ENCODE peak calls at places on chromosomes 2 and 18, in seven cellular contexts. A is HAP-1, V is bronchial epithelial cell, U is colonic mucosa, X is body of pancreas, C is tibial artery, Y is mucosa of descending colon. T is an unnamed sample. For H3K36me3, the result is how much of the 10 kb centered on the place peaks cover.

GRCh38 chr2:112621792-112622527 is 23.8 kb upstream of the SLC20A1 start:
- DNase-seq in V (peak), X (no peak), Y (no peak), U (no peak), C (peak), A (no peak), T (no peak)

GRCh38 chr18:3199942-3200645 is 19.7 kb downstream of the MYOM1 start:
- DNase-seq in U (no peak), A (no peak), Y (no peak), C (no peak), V (no peak), X (no peak), T (no peak)

GRCh38 chr2:161796192-161796591 is 172.0 kb downstream of the SLC4A10 start:
- DNase-seq in U (no peak), Y (peak), C (no peak), X (peak), V (peak), A (no peak), T (no peak)

GRCh38 chr2:1675633-1676032 is 68.7 kb downstream of the PXDN start:
- DNase-seq in X (no peak), V (peak), A (no peak), C (peak), Y (no peak), U (no peak), T (no peak)

GRCh38 chr2:168336786-168337388 is 89.5 kb upstream of the STK39 start:
- DNase-seq in A (peak), V (peak), C (no peak), U (peak), X (peak), Y (peak), T (no peak)

GRCh38 chr2:220504890-220505564 is 877.6 kb downstream of the SLC4A3 start:
- DNase-seq in X (no peak), Y (peak), C (no peak), A (no peak), U (peak), V (peak), T (no peak)

GRCh38 chr2:230557056-230557455 is 141.1 kb downstream of the SP100 start:
- DNase-seq in X (no peak), A (no peak), V (peak), Y (no peak), U (no peak), C (no peak), T (no peak)

GRCh38 chr2:1972428-1972827 is 228.1 kb upstream of the PXDN start:
- DNase-seq in C (no peak), V (peak), U (no peak), A (no peak), Y (no peak), X (peak), T (no peak)

GRCh38 chr2:231452799-231453508 is 11.3 kb downstream of the NCL start:
- DNase-seq in V (no peak), Y (no peak), X (peak), U (no peak), A (no peak), C (peak), T (no peak)

GRCh38 chr2:124547700-124548099 is 522.6 kb downstream of the CNTNAP5 start:
- DNase-seq in X (no peak), C (no peak), V (no peak), Y (no peak), A (no peak), U (no peak), T (no peak)

GRCh38 chr2:200705305-200705985 is 106.3 kb upstream of the BZW1 start:
- DNase-seq in U (no peak), A (no peak), X (no peak), C (no peak), V (no peak), Y (no peak), T (no peak)

DNA sequence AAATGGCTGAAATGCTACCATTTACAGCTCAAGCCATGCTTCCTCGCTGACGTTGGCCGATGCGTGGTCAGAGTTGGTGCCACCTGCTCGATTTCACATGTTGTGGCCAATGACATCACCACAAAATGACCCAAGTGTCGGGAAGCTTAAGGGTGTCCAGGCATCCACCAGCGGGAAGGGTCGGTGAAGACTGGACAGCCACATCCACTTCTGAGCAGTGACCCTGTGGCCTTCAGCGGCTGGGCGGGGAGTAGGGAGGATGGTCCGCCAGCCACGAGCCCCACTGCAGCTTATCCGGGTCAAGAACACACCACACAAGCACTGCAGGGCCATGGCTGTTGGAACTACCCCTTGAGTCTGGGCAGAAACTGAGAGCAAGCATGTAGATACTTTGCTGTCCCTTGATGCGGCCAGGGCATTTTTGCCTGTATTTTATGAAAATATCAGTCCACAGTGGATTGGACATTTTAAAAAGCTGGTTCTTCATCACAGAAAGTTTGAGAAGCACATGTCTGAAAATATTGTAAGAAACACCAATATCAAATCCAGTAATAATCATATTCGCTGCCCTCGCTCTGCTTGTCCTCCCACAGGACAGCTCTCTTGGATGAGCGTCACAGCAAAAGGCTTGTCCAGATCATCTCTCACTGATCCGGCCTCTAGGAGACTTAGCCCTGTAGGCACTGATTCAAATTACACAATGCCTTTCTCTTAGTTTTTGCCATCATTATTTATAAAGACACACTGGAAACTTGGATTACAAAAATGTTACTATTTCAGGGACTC is 174.0 kb downstream of the TWIST2 start:
- DNase-seq in Y (no peak), C (peak), V (no peak), U (no peak), A (no peak), X (no peak), T (peak)
- H3K36me3 ChIP-seq in Y (under half), C (under half), V (under half), U (under half), A (under half), X (under half), T (under half)

DNA sequence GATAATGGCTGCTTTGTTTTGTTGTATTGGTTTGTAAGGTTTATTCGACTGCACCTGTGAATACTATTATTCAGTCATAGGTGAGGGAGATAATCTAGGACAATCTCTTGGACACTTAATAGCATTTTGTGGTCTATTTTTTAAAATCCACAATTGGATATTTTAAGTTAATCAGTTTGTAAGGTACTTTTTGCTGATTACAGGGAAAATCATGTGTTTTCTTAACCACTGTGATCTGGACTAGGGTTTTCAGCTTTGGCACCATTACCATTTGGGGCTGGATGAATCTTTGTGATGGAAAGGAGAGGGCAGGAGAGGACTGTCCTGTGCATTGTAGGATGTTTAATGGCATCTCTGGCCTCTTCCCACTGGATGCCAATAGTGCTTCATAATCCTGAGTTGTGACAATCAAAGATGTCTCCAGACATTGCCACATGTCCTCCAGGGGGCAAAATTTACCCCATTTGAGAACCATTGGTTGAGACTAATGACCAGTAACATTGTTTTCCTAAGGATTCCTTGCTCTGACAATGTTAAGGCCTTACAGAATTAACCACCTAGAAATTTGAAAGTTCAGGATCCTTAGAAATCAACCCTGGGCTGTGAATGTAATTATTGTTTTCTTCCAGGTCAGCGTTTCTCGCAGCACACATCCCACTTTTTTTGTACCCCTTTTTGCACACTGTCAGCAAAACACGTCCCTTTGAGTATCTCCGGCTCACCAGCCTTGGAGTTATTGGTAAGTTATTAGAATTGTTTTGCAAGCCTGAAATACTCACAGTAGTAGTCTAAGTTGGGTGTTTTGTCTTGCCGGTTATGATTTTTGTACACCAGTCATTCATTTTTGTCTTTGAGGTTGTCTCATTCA is 15.6 kb downstream of the CNOT9 start:
- DNase-seq in U (no peak), V (no peak), A (no peak), C (no peak), Y (no peak), X (no peak), T (no peak)
- H3K36me3 ChIP-seq in U (under half), V (under half), A (half or more), C (half or more), Y (under half), X (under half), T (under half)

GRCh38 chr2:85307527-85307897 is 20.3 kb downstream of the TGOLN2 start:
- DNase-seq in C (no peak), X (no peak), Y (peak), V (no peak), A (no peak), U (peak), T (no peak)

GRCh38 chr2:85308201-85308600 is 19.6 kb downstream of the TGOLN2 start:
- DNase-seq in V (no peak), Y (no peak), C (no peak), A (no peak), U (no peak), X (no peak), T (no peak)

GRCh38 chr2:85302106-85302505 is 25.7 kb downstream of the TGOLN2 start:
- DNase-seq in C (no peak), X (no peak), U (no peak), A (no peak), Y (no peak), V (no peak), T (no peak)

GRCh38 chr2:85308951-85309555 is 18.7 kb downstream of the TGOLN2 start:
- DNase-seq in U (peak), C (peak), Y (peak), A (no peak), V (no peak), X (peak), T (peak)

GRCh38 chr2:85303780-85304531 is 23.8 kb downstream of the TGOLN2 start:
- DNase-seq in V (no peak), A (no peak), C (peak), Y (no peak), U (no peak), X (no peak), T (no peak)
- H3K36me3 ChIP-seq in V (under half), A (under half), C (half or more), Y (under half), U (under half), X (under half), T (under half)

DNA sequence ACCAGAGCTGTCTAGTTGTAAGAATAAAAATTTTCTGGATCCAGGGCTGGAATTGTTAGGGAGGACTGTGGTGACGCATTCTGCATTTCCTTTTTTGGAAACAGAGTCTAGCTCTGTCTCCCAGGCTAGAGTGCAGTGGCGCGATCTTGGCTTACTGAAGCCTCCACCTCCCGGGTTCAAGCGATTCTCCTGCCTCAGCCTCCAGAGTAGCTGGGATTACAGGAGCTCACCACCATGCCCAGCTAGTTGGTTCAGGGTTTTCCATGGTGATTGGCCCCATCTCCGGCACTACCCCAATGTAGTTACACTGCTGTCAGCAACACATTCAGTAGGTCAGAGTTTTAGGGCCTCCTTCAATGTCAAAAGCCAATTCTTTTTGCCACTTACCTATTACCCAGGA is 58.6 kb upstream of the RNF152 start:
- DNase-seq in C (no peak), A (no peak), U (no peak), Y (no peak), V (no peak), X (no peak), T (no peak)
- H3K36me3 ChIP-seq in C (under half), A (under half), U (under half), Y (under half), V (under half), X (under half), T (under half)

GRCh38 chr2:216436369-216436768 is 24.1 kb downstream of the SMARCAL1 start:
- DNase-seq in Y (no peak), U (no peak), A (no peak), V (no peak), X (no peak), C (no peak), T (no peak)
- H3K36me3 ChIP-seq in Y (under half), U (under half), A (under half), V (under half), X (under half), C (half or more), T (under half)

GRCh38 chr18:59357928-59358327 is 1.1 kb downstream of the LMAN1 start:
- DNase-seq in A (no peak), Y (peak), U (no peak), C (no peak), V (peak), X (peak), T (no peak)
- H3K36me3 ChIP-seq in A (under half), Y (under half), U (under half), C (under half), V (under half), X (under half), T (under half)

GRCh38 chr2:23692263-23692662 is 234.7 kb downstream of the ATAD2B start:
- DNase-seq in C (no peak), U (no peak), V (no peak), X (no peak), A (no peak), Y (no peak), T (no peak)

GRCh38 chr2:23692901-23693605 is 233.9 kb downstream of the ATAD2B start:
- DNase-seq in U (no peak), C (peak), A (no peak), V (no peak), Y (no peak), X (no peak), T (peak)

GRCh38 chr2:23691106-23691470 is 235.8 kb downstream of the ATAD2B start:
- DNase-seq in Y (no peak), X (no peak), C (no peak), A (no peak), U (no peak), V (no peak), T (no peak)

GRCh38 chr2:23690421-23691105 is 236.4 kb downstream of the ATAD2B start:
- DNase-seq in Y (no peak), C (no peak), U (no peak), V (no peak), X (no peak), A (no peak), T (no peak)

DNA sequence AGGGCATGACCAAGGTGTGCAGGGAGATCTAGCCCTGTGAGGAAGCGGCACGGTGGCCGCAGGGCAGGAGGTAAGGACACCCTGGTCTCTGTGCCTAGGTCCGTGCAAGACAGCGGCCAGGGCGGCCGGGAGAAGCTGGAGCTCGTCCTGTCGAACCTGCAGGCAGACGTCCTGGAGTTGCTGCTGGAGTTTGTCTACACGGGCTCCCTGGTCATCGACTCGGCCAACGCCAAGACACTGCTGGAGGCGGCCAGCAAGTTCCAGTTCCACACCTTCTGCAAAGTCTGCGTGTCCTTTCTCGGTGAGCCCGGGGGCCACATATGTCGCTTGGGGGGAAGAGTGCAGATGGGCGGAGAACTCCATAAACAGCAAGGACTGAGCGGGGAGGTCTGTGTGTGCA is 235.3 kb downstream of the ATAD2B start:
- DNase-seq in Y (no peak), V (no peak), A (no peak), X (no peak), U (no peak), C (no peak), T (no peak)
- H3K36me3 ChIP-seq in Y (under half), V (under half), A (under half), X (under half), U (under half), C (half or more), T (under half)

DNA sequence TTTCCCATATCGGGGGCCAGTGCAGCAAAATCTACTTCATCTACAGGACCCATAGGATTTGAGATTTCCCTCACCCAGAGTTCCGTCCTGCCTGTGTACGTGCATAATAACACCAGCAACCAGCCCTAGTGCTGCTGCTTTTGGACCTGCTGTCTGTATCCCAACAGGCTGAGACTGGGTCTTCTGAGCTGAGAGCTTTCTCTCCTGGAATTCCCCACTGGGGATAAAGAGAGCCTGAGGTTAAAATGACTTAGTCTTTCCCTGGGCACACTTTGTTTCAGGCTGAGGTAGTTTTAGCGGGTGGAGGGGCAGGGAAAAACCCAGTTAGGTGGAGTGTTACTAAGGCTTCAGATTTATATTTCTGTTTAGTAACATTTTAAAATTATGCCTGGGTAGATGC is 62.5 kb downstream of the SERTAD2 start:
- DNase-seq in V (no peak), U (no peak), C (no peak), X (no peak), Y (no peak), A (no peak), T (no peak)
- H3K36me3 ChIP-seq in V (under half), U (under half), C (under half), X (under half), Y (under half), A (under half), T (under half)

GRCh38 chr2:101255501-101255900 is 2.8 kb downstream of the CNOT11 start:
- DNase-seq in X (no peak), A (no peak), U (no peak), V (peak), Y (no peak), C (no peak), T (no peak)

GRCh38 chr2:101258804-101259203 is 6.1 kb downstream of the CNOT11 start:
- DNase-seq in U (no peak), V (no peak), C (no peak), Y (no peak), A (no peak), X (no peak), T (no peak)

GRCh38 chr2:101253713-101254085 is 1.0 kb downstream of the CNOT11 start:
- DNase-seq in A (no peak), C (no peak), U (no peak), X (no peak), V (peak), Y (no peak), T (no peak)

GRCh38 chr2:101253013-101253712 is 477 bp downstream of the CNOT11 start:
- DNase-seq in U (peak), A (peak), C (peak), X (peak), Y (peak), V (peak), T (peak)

DNA sequence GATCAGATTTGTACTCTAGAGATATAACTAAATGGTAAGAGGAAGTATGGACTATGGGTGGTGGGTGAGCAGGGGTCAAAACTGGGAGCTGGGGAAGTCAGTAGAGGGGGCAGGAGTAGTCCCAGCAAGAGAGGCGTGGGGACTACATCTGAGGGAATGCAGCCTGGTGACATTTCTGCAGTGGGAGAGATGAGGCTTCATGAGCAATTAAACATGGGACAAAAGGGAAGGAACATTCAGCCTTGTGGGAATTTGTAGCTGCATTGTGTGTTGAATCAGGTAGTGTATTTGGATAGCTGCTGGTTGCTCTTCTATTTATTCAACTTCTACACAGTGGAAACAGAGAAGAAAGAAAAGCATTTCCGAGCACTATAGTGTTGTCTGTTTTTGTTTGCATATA is 3.6 kb downstream of the CNOT11 start:
- DNase-seq in X (no peak), Y (no peak), A (no peak), V (no peak), C (no peak), U (no peak), T (no peak)
- H3K36me3 ChIP-seq in X (under half), Y (under half), A (under half), V (under half), C (under half), U (under half), T (under half)